ENCODE peak calls at places on chromosomes 12 and 14, in ten cellular contexts. One of them, this sample, is unnamed.

GRCh38 chr12:39605501-39605900 is 14.1 kb downstream of the ABCD2 start:
- DNase-seq in heart left ventricle: no peak
- DNase-seq in cardiac muscle cell: peak; percentile 33
- DNase-seq in left ventricle myocardium inferior: no peak
- DNase-seq in esophagus squamous epithelium: no peak
- DNase-seq in adrenal gland: no peak
- DNase-seq in astrocyte: peak; percentile 70
- DNase-seq in CD4-positive, alpha-beta T cell: no peak
- DNase-seq in colonic mucosa: no peak
- DNase-seq in lower lobe of right lung: no peak
- DNase-seq in this sample: no peak

GRCh38 chr12:32651956-32652210 is 27.2 kb upstream of the DNM1L start:
- DNase-seq in esophagus squamous epithelium: no peak
- DNase-seq in colonic mucosa: no peak
- DNase-seq in lower lobe of right lung: no peak
- DNase-seq in adrenal gland: no peak
- DNase-seq in cardiac muscle cell: no peak
- DNase-seq in left ventricle myocardium inferior: no peak
- DNase-seq in CD4-positive, alpha-beta T cell: no peak
- DNase-seq in astrocyte: no peak
- DNase-seq in heart left ventricle: no peak
- DNase-seq in this sample: no peak

GRCh38 chr12:98499668-98500456 is 15.5 kb upstream of the TMPO start:
- DNase-seq in esophagus squamous epithelium: no peak
- DNase-seq in astrocyte: no peak
- DNase-seq in colonic mucosa: no peak
- DNase-seq in CD4-positive, alpha-beta T cell: no peak
- DNase-seq in adrenal gland: no peak
- DNase-seq in heart left ventricle: no peak
- DNase-seq in cardiac muscle cell: no peak
- DNase-seq in lower lobe of right lung: no peak
- DNase-seq in left ventricle myocardium inferior: no peak
- DNase-seq in this sample: no peak

GRCh38 chr12:101962486-101962885 is 85.1 kb downstream of the DRAM1 start:
- DNase-seq in astrocyte: no peak
- DNase-seq in esophagus squamous epithelium: no peak
- DNase-seq in left ventricle myocardium inferior: no peak
- DNase-seq in colonic mucosa: no peak
- DNase-seq in heart left ventricle: no peak
- DNase-seq in lower lobe of right lung: no peak
- DNase-seq in cardiac muscle cell: peak; percentile 60
- DNase-seq in CD4-positive, alpha-beta T cell: no peak
- DNase-seq in adrenal gland: no peak
- DNase-seq in this sample: no peak

GRCh38 chr14:87409401-87409800 is 583.6 kb downstream of the GALC start:
- DNase-seq in heart left ventricle: no peak
- DNase-seq in adrenal gland: no peak
- DNase-seq in left ventricle myocardium inferior: no peak
- DNase-seq in cardiac muscle cell: no peak
- DNase-seq in astrocyte: peak; percentile 67
- DNase-seq in colonic mucosa: no peak
- DNase-seq in CD4-positive, alpha-beta T cell: no peak
- DNase-seq in lower lobe of right lung: no peak
- DNase-seq in esophagus squamous epithelium: no peak
- DNase-seq in this sample: no peak

GRCh38 chr14:61581955-61582615 is 113.2 kb upstream of the HIF1A start:
- DNase-seq in lower lobe of right lung: no peak
- DNase-seq in astrocyte: peak; percentile 68
- DNase-seq in left ventricle myocardium inferior: no peak
- DNase-seq in colonic mucosa: no peak
- DNase-seq in adrenal gland: peak; percentile 34
- DNase-seq in cardiac muscle cell: peak; percentile 80
- DNase-seq in CD4-positive, alpha-beta T cell: no peak
- DNase-seq in heart left ventricle: peak; percentile 45
- DNase-seq in esophagus squamous epithelium: no peak
- DNase-seq in this sample: no peak

GRCh38 chr14:79166171-79166570 is 996.0 kb downstream of the NRXN3 start:
- DNase-seq in astrocyte: no peak
- DNase-seq in CD4-positive, alpha-beta T cell: no peak
- DNase-seq in esophagus squamous epithelium: no peak
- DNase-seq in cardiac muscle cell: no peak
- DNase-seq in colonic mucosa: no peak
- DNase-seq in left ventricle myocardium inferior: no peak
- DNase-seq in heart left ventricle: no peak
- DNase-seq in adrenal gland: no peak
- DNase-seq in lower lobe of right lung: no peak
- DNase-seq in this sample: peak; percentile 71

GRCh38 chr14:32648434-32648833 is 290.2 kb upstream of the NPAS3 start:
- DNase-seq in astrocyte: peak; percentile 41
- DNase-seq in heart left ventricle: no peak
- DNase-seq in adrenal gland: no peak
- DNase-seq in left ventricle myocardium inferior: no peak
- DNase-seq in colonic mucosa: no peak
- DNase-seq in esophagus squamous epithelium: no peak
- DNase-seq in cardiac muscle cell: peak; percentile 46
- DNase-seq in CD4-positive, alpha-beta T cell: no peak
- DNase-seq in lower lobe of right lung: no peak
- DNase-seq in this sample: no peak

GRCh38 chr12:57842342-57843294 is 3.9 kb downstream of the CTDSP2 start:
- DNase-seq in heart left ventricle: no peak
- DNase-seq in astrocyte: no peak
- DNase-seq in left ventricle myocardium inferior: no peak
- DNase-seq in colonic mucosa: peak; percentile 42
- DNase-seq in lower lobe of right lung: no peak
- DNase-seq in CD4-positive, alpha-beta T cell: peak; percentile 48
- DNase-seq in esophagus squamous epithelium: no peak
- DNase-seq in cardiac muscle cell: peak; percentile 36
- DNase-seq in adrenal gland: no peak
- DNase-seq in this sample: no peak

GRCh38 chr12:92539966-92540791 is 162.6 kb upstream of the PLEKHG7 start:
- DNase-seq in left ventricle myocardium inferior: peak; percentile 27
- DNase-seq in CD4-positive, alpha-beta T cell: no peak
- DNase-seq in cardiac muscle cell: no peak
- DNase-seq in lower lobe of right lung: no peak
- DNase-seq in colonic mucosa: peak; percentile 27
- DNase-seq in adrenal gland: no peak
- DNase-seq in heart left ventricle: peak; percentile 36
- DNase-seq in astrocyte: no peak
- DNase-seq in esophagus squamous epithelium: no peak
- DNase-seq in this sample: peak; percentile 39

GRCh38 chr14:64760146-64760755 is 56.0 kb downstream of the PLEKHG3 start:
- DNase-seq in esophagus squamous epithelium: no peak
- DNase-seq in left ventricle myocardium inferior: no peak
- DNase-seq in astrocyte: peak; percentile 15
- DNase-seq in lower lobe of right lung: peak; percentile 75
- DNase-seq in heart left ventricle: no peak
- DNase-seq in cardiac muscle cell: peak; percentile 56
- DNase-seq in colonic mucosa: peak; percentile 82
- DNase-seq in CD4-positive, alpha-beta T cell: peak; percentile 49
- DNase-seq in adrenal gland: peak; percentile 76
- DNase-seq in this sample: peak; percentile 32

GRCh38 chr12:112239881-112240280 is 114.5 kb downstream of the TRAFD1 start:
- DNase-seq in lower lobe of right lung: no peak
- DNase-seq in CD4-positive, alpha-beta T cell: no peak
- DNase-seq in cardiac muscle cell: peak; percentile 20
- DNase-seq in colonic mucosa: no peak
- DNase-seq in esophagus squamous epithelium: no peak
- DNase-seq in adrenal gland: no peak
- DNase-seq in left ventricle myocardium inferior: no peak
- DNase-seq in heart left ventricle: no peak
- DNase-seq in astrocyte: no peak
- DNase-seq in this sample: no peak

GRCh38 chr12:22993639-22994038 is 368.7 kb downstream of the ETNK1 start:
- DNase-seq in heart left ventricle: no peak
- DNase-seq in cardiac muscle cell: no peak
- DNase-seq in colonic mucosa: no peak
- DNase-seq in lower lobe of right lung: no peak
- DNase-seq in CD4-positive, alpha-beta T cell: no peak
- DNase-seq in adrenal gland: no peak
- DNase-seq in esophagus squamous epithelium: no peak
- DNase-seq in astrocyte: peak; percentile 68
- DNase-seq in left ventricle myocardium inferior: no peak
- DNase-seq in this sample: no peak

GRCh38 chr12:110280784-110281548 is at the start of gene ATP2A2:
- DNase-seq in adrenal gland: peak; percentile 92
- DNase-seq in left ventricle myocardium inferior: peak; percentile 90
- DNase-seq in esophagus squamous epithelium: peak; percentile 54
- DNase-seq in CD4-positive, alpha-beta T cell: peak; percentile 85
- DNase-seq in cardiac muscle cell: peak; percentile 94
- DNase-seq in colonic mucosa: peak; percentile 90
- DNase-seq in heart left ventricle: peak; percentile 92
- DNase-seq in astrocyte: peak; percentile 68
- DNase-seq in lower lobe of right lung: peak; percentile 94
- DNase-seq in this sample: peak; percentile 86

GRCh38 chr14:37559386-37559785 is 35.7 kb downstream of the FOXA1 start:
- DNase-seq in adrenal gland: no peak
- DNase-seq in lower lobe of right lung: no peak
- DNase-seq in CD4-positive, alpha-beta T cell: no peak
- DNase-seq in cardiac muscle cell: peak; percentile 14
- DNase-seq in esophagus squamous epithelium: no peak
- DNase-seq in left ventricle myocardium inferior: no peak
- DNase-seq in heart left ventricle: no peak
- DNase-seq in astrocyte: peak; percentile 64
- DNase-seq in colonic mucosa: no peak
- DNase-seq in this sample: no peak

GRCh38 chr12:122374707-122375106 is 47.8 kb downstream of the CLIP1 start:
- DNase-seq in cardiac muscle cell: peak; percentile 29
- DNase-seq in colonic mucosa: no peak
- DNase-seq in heart left ventricle: no peak
- DNase-seq in adrenal gland: no peak
- DNase-seq in left ventricle myocardium inferior: no peak
- DNase-seq in lower lobe of right lung: no peak
- DNase-seq in esophagus squamous epithelium: no peak
- DNase-seq in astrocyte: no peak
- DNase-seq in CD4-positive, alpha-beta T cell: no peak
- DNase-seq in this sample: no peak

GRCh38 chr12:123271182-123271491 is 519 bp downstream of the CDK2AP1 start:
- DNase-seq in lower lobe of right lung: peak; percentile 84
- DNase-seq in CD4-positive, alpha-beta T cell: peak; percentile 60
- DNase-seq in astrocyte: no peak
- DNase-seq in left ventricle myocardium inferior: peak; percentile 81
- DNase-seq in adrenal gland: peak; percentile 76
- DNase-seq in colonic mucosa: peak; percentile 73
- DNase-seq in esophagus squamous epithelium: no peak
- DNase-seq in heart left ventricle: peak; percentile 84
- DNase-seq in cardiac muscle cell: peak; percentile 69
- DNase-seq in this sample: no peak

GRCh38 chr12:98253641-98254040 is 261.7 kb upstream of the TMPO start:
- DNase-seq in astrocyte: no peak
- DNase-seq in left ventricle myocardium inferior: no peak
- DNase-seq in esophagus squamous epithelium: no peak
- DNase-seq in heart left ventricle: no peak
- DNase-seq in CD4-positive, alpha-beta T cell: no peak
- DNase-seq in lower lobe of right lung: no peak
- DNase-seq in cardiac muscle cell: no peak
- DNase-seq in colonic mucosa: no peak
- DNase-seq in adrenal gland: no peak
- DNase-seq in this sample: no peak

GRCh38 chr14:104240426-104241157 is 102.2 kb downstream of the KIF26A start:
- DNase-seq in cardiac muscle cell: no peak
- DNase-seq in esophagus squamous epithelium: no peak
- DNase-seq in left ventricle myocardium inferior: no peak
- DNase-seq in CD4-positive, alpha-beta T cell: no peak
- DNase-seq in adrenal gland: no peak
- DNase-seq in colonic mucosa: peak; percentile 80
- DNase-seq in heart left ventricle: no peak
- DNase-seq in astrocyte: no peak
- DNase-seq in lower lobe of right lung: peak; percentile 20
- DNase-seq in this sample: no peak

GRCh38 chr14:43166163-43166562 is 1340.9 kb downstream of the FSCB start:
- DNase-seq in colonic mucosa: no peak
- DNase-seq in esophagus squamous epithelium: no peak
- DNase-seq in cardiac muscle cell: no peak
- DNase-seq in heart left ventricle: no peak
- DNase-seq in left ventricle myocardium inferior: no peak
- DNase-seq in CD4-positive, alpha-beta T cell: no peak
- DNase-seq in lower lobe of right lung: no peak
- DNase-seq in astrocyte: no peak
- DNase-seq in adrenal gland: no peak
- DNase-seq in this sample: no peak

GRCh38 chr14:78448483-78449094 is 278.4 kb downstream of the NRXN3 start:
- DNase-seq in cardiac muscle cell: peak; percentile 15
- DNase-seq in esophagus squamous epithelium: no peak
- DNase-seq in heart left ventricle: peak; percentile 16
- DNase-seq in CD4-positive, alpha-beta T cell: no peak
- DNase-seq in colonic mucosa: peak; percentile 57
- DNase-seq in adrenal gland: peak; percentile 67
- DNase-seq in left ventricle myocardium inferior: no peak
- DNase-seq in lower lobe of right lung: no peak
- DNase-seq in astrocyte: no peak
- DNase-seq in this sample: peak; percentile 47

GRCh38 chr14:55111122-55111705 is 17.8 kb upstream of the LGALS3 start:
- DNase-seq in astrocyte: no peak
- DNase-seq in heart left ventricle: no peak
- DNase-seq in lower lobe of right lung: no peak
- DNase-seq in esophagus squamous epithelium: no peak
- DNase-seq in cardiac muscle cell: no peak
- DNase-seq in left ventricle myocardium inferior: no peak
- DNase-seq in CD4-positive, alpha-beta T cell: no peak
- DNase-seq in adrenal gland: no peak
- DNase-seq in colonic mucosa: no peak
- DNase-seq in this sample: no peak
- TF ChIP-seq CTCF in astrocyte: no peak
- TF ChIP-seq CTCF in heart left ventricle: no peak
- TF ChIP-seq CTCF in lower lobe of right lung: no peak
- TF ChIP-seq CTCF in esophagus squamous epithelium: no peak
- TF ChIP-seq CTCF in cardiac muscle cell: no peak
- TF ChIP-seq CTCF in left ventricle myocardium inferior: no peak
- TF ChIP-seq CTCF in CD4-positive, alpha-beta T cell: no peak
- TF ChIP-seq CTCF in adrenal gland: no peak
- TF ChIP-seq CTCF in colonic mucosa: no peak
- TF ChIP-seq CTCF in this sample: no peak

GRCh38 chr12:49084438-49084837 is 10.2 kb downstream of the DHH start:
- DNase-seq in astrocyte: no peak
- DNase-seq in cardiac muscle cell: no peak
- DNase-seq in lower lobe of right lung: no peak
- DNase-seq in adrenal gland: no peak
- DNase-seq in CD4-positive, alpha-beta T cell: no peak
- DNase-seq in colonic mucosa: no peak
- DNase-seq in esophagus squamous epithelium: no peak
- DNase-seq in left ventricle myocardium inferior: no peak
- DNase-seq in heart left ventricle: no peak
- DNase-seq in this sample: no peak
- H3K27me3 ChIP-seq in astrocyte: peaks cover 10% of the 10 kb centered on the region
- H3K27me3 ChIP-seq in cardiac muscle cell: peaks cover 40% of the 10 kb centered on the region
- H3K27me3 ChIP-seq in lower lobe of right lung: peaks cover 11% of the 10 kb centered on the region
- H3K27me3 ChIP-seq in adrenal gland: no peaks in the 10 kb centered on the region
- H3K27me3 ChIP-seq in CD4-positive, alpha-beta T cell: peaks cover 12% of the 10 kb centered on the region
- H3K27me3 ChIP-seq in colonic mucosa: peaks cover 11% of the 10 kb centered on the region
- H3K27me3 ChIP-seq in esophagus squamous epithelium: peaks cover 8% of the 10 kb centered on the region
- H3K27me3 ChIP-seq in left ventricle myocardium inferior: peaks cover 12% of the 10 kb centered on the region
- H3K27me3 ChIP-seq in heart left ventricle: peaks cover 8% of the 10 kb centered on the region
- H3K27me3 ChIP-seq in this sample: no peaks in the 10 kb centered on the region

GRCh38 chr14:29321646-29322045 is 555.1 kb downstream of the FOXG1 start:
- DNase-seq in astrocyte: peak; percentile 87
- DNase-seq in cardiac muscle cell: peak; percentile 58
- DNase-seq in lower lobe of right lung: no peak
- DNase-seq in CD4-positive, alpha-beta T cell: no peak
- DNase-seq in colonic mucosa: no peak
- DNase-seq in esophagus squamous epithelium: no peak
- DNase-seq in heart left ventricle: no peak
- DNase-seq in adrenal gland: no peak
- DNase-seq in left ventricle myocardium inferior: no peak
- DNase-seq in this sample: no peak
- H3K9me3 ChIP-seq in astrocyte: peaks cover 2% of the 10 kb centered on the region
- H3K9me3 ChIP-seq in cardiac muscle cell: no peaks in the 10 kb centered on the region
- H3K9me3 ChIP-seq in lower lobe of right lung: no peaks in the 10 kb centered on the region
- H3K9me3 ChIP-seq in CD4-positive, alpha-beta T cell: peaks cover 5% of the 10 kb centered on the region
- H3K9me3 ChIP-seq in colonic mucosa: no peaks in the 10 kb centered on the region
- H3K9me3 ChIP-seq in esophagus squamous epithelium: peaks cover 5% of the 10 kb centered on the region
- H3K9me3 ChIP-seq in heart left ventricle: no peaks in the 10 kb centered on the region
- H3K9me3 ChIP-seq in adrenal gland: no peaks in the 10 kb centered on the region
- H3K9me3 ChIP-seq in left ventricle myocardium inferior: peaks cover 6% of the 10 kb centered on the region
- H3K9me3 ChIP-seq in this sample: no peaks in the 10 kb centered on the region

GRCh38 chr14:103126873-103127304 is 3.6 kb downstream of the TNFAIP2 start:
- DNase-seq in heart left ventricle: no peak
- DNase-seq in CD4-positive, alpha-beta T cell: no peak
- DNase-seq in astrocyte: no peak
- DNase-seq in colonic mucosa: peak; percentile 56
- DNase-seq in adrenal gland: peak; percentile 71
- DNase-seq in left ventricle myocardium inferior: peak; percentile 60
- DNase-seq in lower lobe of right lung: peak; percentile 78
- DNase-seq in cardiac muscle cell: peak; percentile 43
- DNase-seq in esophagus squamous epithelium: no peak
- DNase-seq in this sample: peak; percentile 26
- TF ChIP-seq CTCF in heart left ventricle: peak; percentile 27
- TF ChIP-seq CTCF in CD4-positive, alpha-beta T cell: no peak
- TF ChIP-seq CTCF in astrocyte: no peak
- TF ChIP-seq CTCF in colonic mucosa: no peak
- TF ChIP-seq CTCF in adrenal gland: no peak
- TF ChIP-seq CTCF in left ventricle myocardium inferior: peak; percentile 36
- TF ChIP-seq CTCF in lower lobe of right lung: peak; percentile 13
- TF ChIP-seq CTCF in cardiac muscle cell: no peak
- TF ChIP-seq CTCF in esophagus squamous epithelium: peak; percentile 13
- TF ChIP-seq CTCF in this sample: no peak